ENCODE peak calls at places on chromosome 7, in four cellular contexts. Q is B cell, N is AG04449, S is SK-N-SH. Y is an unnamed sample.

GRCh38 chr7:128135275-128136214 is 104.3 kb upstream of the LRRC4 start:
- DNase-seq in Q (peak), N (no peak), S (peak), Y (peak)

GRCh38 chr7:38905026-38905759 is 3.8 kb downstream of the VPS41 start:
- DNase-seq in Q (peak), N (no peak), S (no peak), Y (no peak)

GRCh38 chr7:55063036-55063435 is 44.2 kb downstream of the EGFR start:
- DNase-seq in Q (no peak), N (no peak), S (no peak), Y (no peak)

GRCh38 chr7:44882899-44883298 is 2.4 kb downstream of the PURB start:
- DNase-seq in Q (no peak), N (no peak), S (no peak), Y (no peak)

GRCh38 chr7:73885975-73886798 is 25.2 kb downstream of the TMEM270 start:
- DNase-seq in Q (no peak), N (no peak), S (peak), Y (no peak)

GRCh38 chr7:157409753-157410727 is 73.2 kb downstream of the DNAJB6 start:
- DNase-seq in Q (no peak), N (no peak), S (no peak), Y (no peak)

GRCh38 chr7:152489044-152489443 is 53.2 kb upstream of the KMT2C start:
- DNase-seq in Q (no peak), N (no peak), S (peak), Y (no peak)

GRCh38 chr7:41110186-41110585 is 592.7 kb downstream of the INHBA start:
- DNase-seq in Q (no peak), N (no peak), S (no peak), Y (no peak)

GRCh38 chr7:80247144-80247543 is 112.5 kb downstream of the GNAI1 start:
- DNase-seq in Q (no peak), N (no peak), S (no peak), Y (no peak)

GRCh38 chr7:104007614-104008013 is 18.2 kb upstream of the RELN start:
- DNase-seq in Q (no peak), N (no peak), S (no peak), Y (no peak)

GRCh38 chr7:18239212-18239611 is 211.6 kb upstream of the PRPS1L1 start:
- DNase-seq in Q (no peak), N (no peak), S (no peak), Y (no peak)
- TF ChIP-seq CTCF in Q (no peak), N (no peak), S (no peak), Y (no peak)

GRCh38 chr7:26153823-26154783 is 2.1 kb downstream of the NFE2L3 start:
- DNase-seq in Q (no peak), N (no peak), S (no peak), Y (peak)

GRCh38 chr7:26151650-26151952 is 397 bp upstream of the NFE2L3 start:
- DNase-seq in Q (no peak), N (no peak), S (no peak), Y (no peak)

GRCh38 chr7:26151096-26151495 is 902 bp upstream of the NFE2L3 start:
- DNase-seq in Q (no peak), N (no peak), S (no peak), Y (peak)

GRCh38 chr7:26153246-26153822 is 1.3 kb downstream of the NFE2L3 start:
- DNase-seq in Q (no peak), N (no peak), S (no peak), Y (peak)

DNA sequence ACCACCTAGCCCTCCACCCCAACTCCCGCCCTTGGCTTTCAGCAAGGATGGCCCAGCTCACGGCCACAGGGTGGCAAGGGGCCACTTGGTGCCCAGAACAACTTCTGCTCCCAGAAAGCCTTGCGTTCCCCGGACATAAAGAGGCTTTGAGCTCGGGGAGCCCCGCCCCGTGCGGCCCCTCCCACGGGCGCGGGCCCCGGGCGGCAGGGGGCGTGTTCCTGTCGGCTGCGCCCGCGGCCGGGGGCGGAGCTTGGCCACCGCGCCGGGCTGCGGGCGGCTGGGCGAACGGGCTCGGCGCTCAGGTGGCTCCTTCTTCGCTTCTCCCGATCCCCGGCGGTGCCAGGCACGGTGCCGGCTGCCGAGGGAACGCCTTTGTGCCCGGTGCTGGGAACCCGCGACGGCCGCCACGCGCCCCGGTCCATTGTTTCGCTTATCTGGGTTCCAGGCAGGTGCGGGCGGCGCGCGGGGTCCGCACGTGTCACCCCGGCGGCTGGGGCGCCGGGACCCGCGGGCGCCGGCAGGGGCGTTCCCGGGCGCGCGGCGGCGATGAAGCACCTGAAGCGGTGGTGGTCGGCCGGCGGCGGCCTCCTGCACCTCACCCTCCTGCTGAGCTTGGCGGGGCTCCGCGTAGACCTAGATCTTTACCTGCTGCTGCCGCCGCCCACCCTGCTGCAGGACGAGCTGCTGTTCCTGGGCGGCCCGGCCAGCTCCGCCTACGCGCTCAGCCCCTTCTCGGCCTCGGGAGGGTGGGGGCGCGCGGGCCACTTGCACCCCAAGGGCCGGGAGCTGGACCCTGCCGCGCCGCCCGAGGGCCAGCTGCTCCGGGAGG is at the start of gene NFE2L3:
- DNase-seq in Q (peak), N (no peak), S (peak), Y (peak)
- TF ChIP-seq CTCF in Q (no peak), N (no peak), S (no peak), Y (no peak)

DNA sequence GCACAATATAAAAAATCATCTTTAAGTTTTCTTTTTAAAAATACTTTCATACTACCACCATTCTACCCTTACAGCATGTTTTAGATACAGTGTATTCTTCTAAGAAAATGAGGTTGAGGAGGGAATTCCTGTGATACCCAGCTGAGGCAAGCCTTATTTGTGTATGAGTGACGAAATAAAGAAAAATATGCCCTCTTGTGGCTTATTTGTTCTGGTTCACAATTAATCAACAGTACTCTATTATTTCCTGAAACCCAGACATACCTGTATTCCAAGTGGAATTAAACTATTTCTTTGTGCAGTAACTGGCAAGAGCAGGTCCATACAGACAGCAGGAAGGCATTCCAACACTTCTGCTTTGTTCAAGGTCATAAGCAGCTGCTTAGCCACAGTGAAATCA is 4.5 kb upstream of the SEMA3D start:
- DNase-seq in Q (no peak), N (no peak), S (peak), Y (no peak)
- TF ChIP-seq CTCF in Q (peak), N (peak), S (peak), Y (no peak)

GRCh38 chr7:28841766-28842165 is 116.4 kb downstream of the TRIL start:
- DNase-seq in Q (no peak), N (no peak), S (no peak), Y (no peak)

GRCh38 chr7:28836661-28837060 is 121.5 kb downstream of the TRIL start:
- DNase-seq in Q (no peak), N (no peak), S (no peak), Y (no peak)

GRCh38 chr7:28842769-28843295 is 115.3 kb downstream of the TRIL start:
- DNase-seq in Q (no peak), N (no peak), S (no peak), Y (no peak)

GRCh38 chr7:28845106-28845505 is 113.0 kb downstream of the TRIL start:
- DNase-seq in Q (no peak), N (no peak), S (no peak), Y (no peak)

GRCh38 chr7:28840515-28841125 is 117.5 kb downstream of the TRIL start:
- DNase-seq in Q (no peak), N (no peak), S (peak), Y (no peak)
- TF ChIP-seq CTCF in Q (peak), N (peak), S (peak), Y (no peak)

GRCh38 chr7:142383826-142384507 is 126.1 kb upstream of the PRSS58 start:
- DNase-seq in Q (no peak), N (no peak), S (no peak), Y (peak)

GRCh38 chr7:142389544-142389943 is 131.7 kb upstream of the PRSS58 start:
- DNase-seq in Q (no peak), N (no peak), S (no peak), Y (no peak)

GRCh38 chr7:142384508-142384922 is 126.7 kb upstream of the PRSS58 start:
- DNase-seq in Q (no peak), N (peak), S (no peak), Y (peak)

GRCh38 chr7:142381727-142382409 is 124.0 kb upstream of the PRSS58 start:
- DNase-seq in Q (no peak), N (no peak), S (no peak), Y (no peak)

GRCh38 chr7:142385528-142386340 is 127.9 kb upstream of the PRSS58 start:
- DNase-seq in Q (peak), N (peak), S (peak), Y (peak)
- TF ChIP-seq CTCF in Q (peak), N (peak), S (peak), Y (peak)

DNA sequence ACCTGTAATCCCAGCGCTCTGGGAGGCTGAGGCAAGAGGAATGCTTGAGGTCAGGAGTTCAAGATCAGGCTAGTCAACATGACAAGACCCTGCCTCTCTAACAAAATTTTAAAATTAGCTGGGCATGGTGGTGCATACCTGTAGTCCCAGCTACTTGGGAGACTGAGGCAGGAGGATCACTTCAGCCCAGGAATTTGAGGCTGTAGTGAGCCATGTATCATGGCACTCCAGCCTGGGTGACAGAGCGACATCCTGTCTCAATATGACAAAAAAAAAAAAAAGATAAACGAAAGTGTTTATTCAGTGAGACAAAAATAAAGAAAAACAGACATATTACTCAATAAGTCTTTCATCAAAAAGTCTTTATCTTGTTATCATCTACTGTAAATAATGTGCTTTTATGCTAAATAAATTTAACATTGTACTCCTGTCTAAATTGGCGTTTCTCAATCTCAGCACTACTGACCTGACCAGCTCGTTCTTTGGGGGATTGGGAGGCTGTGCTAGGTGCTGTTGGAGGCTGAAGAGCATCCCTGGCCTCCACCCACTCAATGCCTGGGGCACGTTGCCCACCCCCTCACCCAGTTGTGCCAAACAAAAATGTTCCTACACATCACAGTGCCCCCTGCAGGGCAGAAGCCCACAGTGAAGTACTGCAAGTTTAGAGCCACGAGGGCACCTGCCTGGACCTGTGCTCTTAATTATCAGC is 57.7 kb downstream of the NCAPG2 start:
- DNase-seq in Q (peak), N (no peak), S (peak), Y (peak)
- TF ChIP-seq CTCF in Q (peak), N (peak), S (peak), Y (peak)

GRCh38 chr7:136213012-136213411 is 235.9 kb upstream of the MTPN start:
- DNase-seq in Q (no peak), N (no peak), S (no peak), Y (no peak)

DNA sequence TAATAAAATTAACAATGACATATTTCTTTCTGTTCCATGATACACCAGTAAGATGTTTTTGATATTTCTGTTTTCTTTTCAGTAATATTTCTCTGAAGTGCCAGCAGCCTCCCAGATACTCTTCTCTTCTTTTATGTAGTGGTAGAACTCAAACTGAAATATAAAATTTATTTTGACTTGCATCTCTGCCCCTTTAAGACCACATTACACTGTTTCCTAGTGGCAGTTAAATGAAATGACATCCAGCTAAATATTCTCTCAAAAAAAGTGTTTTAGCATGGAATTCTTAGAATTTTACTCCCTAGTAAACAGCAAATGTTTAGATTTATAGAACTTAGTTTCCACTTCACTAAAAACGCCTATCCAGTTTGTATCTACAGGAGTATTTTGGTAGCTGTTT is 237.2 kb upstream of the MTPN start:
- DNase-seq in Q (no peak), N (no peak), S (peak), Y (no peak)
- TF ChIP-seq CTCF in Q (no peak), N (no peak), S (no peak), Y (no peak)